ENCODE peak calls at places on chromosomes 6 and 20, in eight cellular contexts. One of them, this sample, is unnamed.

GRCh38 chr6:35311390-35312075 is 13.9 kb downstream of the DEF6 start:
- DNase-seq in bronchial epithelial cell: no peak
- DNase-seq in foreskin fibroblast: no peak
- DNase-seq in HCT116: no peak
- DNase-seq in AG10803: no peak
- DNase-seq in osteoblast: peak
- DNase-seq in IMR-90: no peak
- DNase-seq in lower lobe of right lung: no peak
- DNase-seq in this sample: no peak

GRCh38 chr6:89999154-89999553 is 104.9 kb downstream of the GJA10 start:
- DNase-seq in lower lobe of right lung: no peak
- DNase-seq in IMR-90: peak
- DNase-seq in HCT116: peak
- DNase-seq in foreskin fibroblast: no peak
- DNase-seq in AG10803: peak
- DNase-seq in bronchial epithelial cell: peak
- DNase-seq in osteoblast: no peak
- DNase-seq in this sample: no peak

GRCh38 chr20:15257471-15257870 is 920.1 kb upstream of the FLRT3 start:
- DNase-seq in bronchial epithelial cell: peak
- DNase-seq in HCT116: no peak
- DNase-seq in osteoblast: no peak
- DNase-seq in foreskin fibroblast: no peak
- DNase-seq in IMR-90: no peak
- DNase-seq in AG10803: no peak
- DNase-seq in lower lobe of right lung: no peak
- DNase-seq in this sample: no peak

GRCh38 chr20:35264755-35265154 is 13.2 kb downstream of the MMP24OS start:
- DNase-seq in lower lobe of right lung: no peak
- DNase-seq in foreskin fibroblast: peak
- DNase-seq in AG10803: no peak
- DNase-seq in osteoblast: no peak
- DNase-seq in bronchial epithelial cell: peak
- DNase-seq in HCT116: no peak
- DNase-seq in IMR-90: peak
- DNase-seq in this sample: no peak

GRCh38 chr6:140385686-140386085 is 1011.2 kb upstream of the CITED2 start:
- DNase-seq in bronchial epithelial cell: no peak
- DNase-seq in foreskin fibroblast: no peak
- DNase-seq in IMR-90: peak
- DNase-seq in AG10803: peak
- DNase-seq in lower lobe of right lung: no peak
- DNase-seq in HCT116: no peak
- DNase-seq in osteoblast: no peak
- DNase-seq in this sample: no peak

GRCh38 chr6:3946779-3947178 is 97.6 kb downstream of the FAM50B start:
- DNase-seq in AG10803: no peak
- DNase-seq in bronchial epithelial cell: no peak
- DNase-seq in lower lobe of right lung: no peak
- DNase-seq in foreskin fibroblast: no peak
- DNase-seq in HCT116: no peak
- DNase-seq in IMR-90: no peak
- DNase-seq in osteoblast: no peak
- DNase-seq in this sample: no peak

GRCh38 chr20:2918096-2919049 is 45.1 kb downstream of the PTPRA start:
- DNase-seq in IMR-90: no peak
- DNase-seq in lower lobe of right lung: no peak
- DNase-seq in HCT116: no peak
- DNase-seq in foreskin fibroblast: no peak
- DNase-seq in osteoblast: no peak
- DNase-seq in AG10803: no peak
- DNase-seq in bronchial epithelial cell: no peak
- DNase-seq in this sample: no peak

GRCh38 chr20:63733579-63734081 is 2.8 kb upstream of the LIME1 start:
- DNase-seq in foreskin fibroblast: no peak
- DNase-seq in AG10803: no peak
- DNase-seq in HCT116: no peak
- DNase-seq in bronchial epithelial cell: no peak
- DNase-seq in lower lobe of right lung: no peak
- DNase-seq in osteoblast: peak
- DNase-seq in IMR-90: no peak
- DNase-seq in this sample: no peak

GRCh38 chr6:44135173-44135748 is 7.9 kb downstream of the TMEM63B start:
- DNase-seq in osteoblast: no peak
- DNase-seq in IMR-90: no peak
- DNase-seq in AG10803: no peak
- DNase-seq in bronchial epithelial cell: no peak
- DNase-seq in HCT116: no peak
- DNase-seq in foreskin fibroblast: no peak
- DNase-seq in lower lobe of right lung: no peak
- DNase-seq in this sample: no peak

GRCh38 chr20:40960521-40960956 is 68.1 kb upstream of the TOP1 start:
- DNase-seq in AG10803: peak
- DNase-seq in bronchial epithelial cell: no peak
- DNase-seq in foreskin fibroblast: peak
- DNase-seq in HCT116: no peak
- DNase-seq in IMR-90: no peak
- DNase-seq in osteoblast: peak
- DNase-seq in lower lobe of right lung: no peak
- DNase-seq in this sample: no peak

GRCh38 chr6:146886587-146887446 is 288.0 kb downstream of the ADGB start:
- DNase-seq in bronchial epithelial cell: no peak
- DNase-seq in osteoblast: no peak
- DNase-seq in IMR-90: no peak
- DNase-seq in AG10803: no peak
- DNase-seq in lower lobe of right lung: no peak
- DNase-seq in HCT116: no peak
- DNase-seq in foreskin fibroblast: no peak
- DNase-seq in this sample: no peak

GRCh38 chr20:47489448-47489872 is 12.2 kb upstream of the NCOA3 start:
- DNase-seq in osteoblast: no peak
- DNase-seq in HCT116: no peak
- DNase-seq in AG10803: no peak
- DNase-seq in IMR-90: no peak
- DNase-seq in foreskin fibroblast: no peak
- DNase-seq in bronchial epithelial cell: no peak
- DNase-seq in lower lobe of right lung: peak
- DNase-seq in this sample: no peak

GRCh38 chr6:83511901-83512681 is at the start of gene PRSS35:
- DNase-seq in bronchial epithelial cell: peak
- DNase-seq in AG10803: peak
- DNase-seq in foreskin fibroblast: peak
- DNase-seq in IMR-90: peak
- DNase-seq in lower lobe of right lung: peak
- DNase-seq in osteoblast: peak
- DNase-seq in HCT116: peak
- DNase-seq in this sample: no peak

GRCh38 chr6:159494633-159495023 is 198.4 kb downstream of the SOD2 start:
- DNase-seq in foreskin fibroblast: no peak
- DNase-seq in AG10803: no peak
- DNase-seq in HCT116: no peak
- DNase-seq in IMR-90: no peak
- DNase-seq in bronchial epithelial cell: no peak
- DNase-seq in osteoblast: no peak
- DNase-seq in lower lobe of right lung: no peak
- DNase-seq in this sample: no peak

GRCh38 chr6:16712931-16713484 is 48.3 kb downstream of the ATXN1 start:
- DNase-seq in AG10803: peak
- DNase-seq in lower lobe of right lung: peak
- DNase-seq in HCT116: peak
- DNase-seq in IMR-90: peak
- DNase-seq in osteoblast: peak
- DNase-seq in bronchial epithelial cell: peak
- DNase-seq in foreskin fibroblast: peak
- DNase-seq in this sample: peak

GRCh38 chr6:148657053-148657452 is 89.8 kb upstream of the UST start:
- DNase-seq in IMR-90: peak
- DNase-seq in AG10803: peak
- DNase-seq in HCT116: no peak
- DNase-seq in osteoblast: no peak
- DNase-seq in foreskin fibroblast: peak
- DNase-seq in lower lobe of right lung: no peak
- DNase-seq in bronchial epithelial cell: peak
- DNase-seq in this sample: peak

GRCh38 chr6:88815491-88815890 is 147.9 kb downstream of the RNGTT start:
- DNase-seq in bronchial epithelial cell: no peak
- DNase-seq in AG10803: no peak
- DNase-seq in foreskin fibroblast: no peak
- DNase-seq in IMR-90: no peak
- DNase-seq in osteoblast: no peak
- DNase-seq in HCT116: no peak
- DNase-seq in lower lobe of right lung: no peak
- DNase-seq in this sample: no peak

GRCh38 chr6:5208039-5208438 is 52.7 kb downstream of the LYRM4 start:
- DNase-seq in bronchial epithelial cell: no peak
- DNase-seq in lower lobe of right lung: no peak
- DNase-seq in foreskin fibroblast: peak
- DNase-seq in AG10803: peak
- DNase-seq in HCT116: no peak
- DNase-seq in IMR-90: peak
- DNase-seq in osteoblast: no peak
- DNase-seq in this sample: peak

GRCh38 chr6:5204340-5204739 is 56.4 kb downstream of the LYRM4 start:
- DNase-seq in bronchial epithelial cell: peak
- DNase-seq in HCT116: no peak
- DNase-seq in AG10803: no peak
- DNase-seq in foreskin fibroblast: no peak
- DNase-seq in lower lobe of right lung: no peak
- DNase-seq in IMR-90: no peak
- DNase-seq in osteoblast: no peak
- DNase-seq in this sample: no peak

GRCh38 chr6:5206920-5207561 is 53.7 kb downstream of the LYRM4 start:
- DNase-seq in IMR-90: no peak
- DNase-seq in foreskin fibroblast: no peak
- DNase-seq in AG10803: no peak
- DNase-seq in osteoblast: no peak
- DNase-seq in HCT116: no peak
- DNase-seq in lower lobe of right lung: no peak
- DNase-seq in bronchial epithelial cell: no peak
- DNase-seq in this sample: no peak

GRCh38 chr6:5205035-5205469 is 55.7 kb downstream of the LYRM4 start:
- DNase-seq in osteoblast: no peak
- DNase-seq in foreskin fibroblast: no peak
- DNase-seq in bronchial epithelial cell: no peak
- DNase-seq in HCT116: no peak
- DNase-seq in lower lobe of right lung: no peak
- DNase-seq in IMR-90: no peak
- DNase-seq in AG10803: peak
- DNase-seq in this sample: no peak

GRCh38 chr6:5205877-5206840 is 54.6 kb downstream of the LYRM4 start:
- DNase-seq in lower lobe of right lung: no peak
- DNase-seq in osteoblast: no peak
- DNase-seq in foreskin fibroblast: peak
- DNase-seq in IMR-90: peak
- DNase-seq in bronchial epithelial cell: peak
- DNase-seq in HCT116: no peak
- DNase-seq in AG10803: peak
- DNase-seq in this sample: peak
- H3K4me3 ChIP-seq in lower lobe of right lung: no peak
- H3K4me3 ChIP-seq in osteoblast: no peak
- H3K4me3 ChIP-seq in foreskin fibroblast: no peak
- H3K4me3 ChIP-seq in IMR-90: no peak
- H3K4me3 ChIP-seq in bronchial epithelial cell: no peak
- H3K4me3 ChIP-seq in HCT116: no peak
- H3K4me3 ChIP-seq in AG10803: no peak
- H3K4me3 ChIP-seq in this sample: no peak

DNA sequence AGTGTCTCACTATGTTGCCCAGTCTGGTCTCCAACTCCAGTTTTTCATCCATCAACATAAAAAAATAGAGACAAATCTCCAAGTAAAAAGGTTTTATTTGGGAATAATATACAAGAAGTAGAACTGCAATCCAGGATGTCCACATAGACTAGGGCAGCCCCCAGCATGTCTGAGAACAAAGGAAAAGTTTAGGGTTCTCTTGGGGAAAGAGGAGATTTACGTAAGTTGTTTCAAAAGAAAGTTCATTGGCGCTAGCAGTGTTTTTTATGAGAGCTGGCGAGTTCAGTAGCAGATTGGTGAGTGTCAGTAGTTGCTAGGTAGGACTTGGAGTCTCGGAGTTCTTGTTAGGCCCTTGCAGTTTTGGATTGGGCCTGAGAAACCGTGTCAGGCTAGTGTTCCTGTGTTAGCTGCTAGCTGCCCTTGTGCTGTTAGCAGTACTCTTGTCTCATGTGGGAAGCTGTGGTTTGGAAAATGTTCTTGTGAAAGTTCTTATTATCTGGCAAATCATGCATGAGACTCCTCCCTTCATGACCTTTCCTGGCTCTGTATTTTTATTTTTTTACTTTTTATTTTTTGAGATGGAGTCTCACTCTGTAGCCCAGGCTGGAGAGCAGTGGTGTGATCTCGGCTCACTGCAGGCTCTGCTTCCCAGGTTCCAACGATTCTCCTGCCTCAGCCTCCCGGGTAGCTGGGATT is 24.7 kb downstream of the TTLL9 start:
- DNase-seq in lower lobe of right lung: peak
- DNase-seq in AG10803: peak
- DNase-seq in bronchial epithelial cell: peak
- DNase-seq in foreskin fibroblast: peak
- DNase-seq in osteoblast: peak
- DNase-seq in IMR-90: peak
- DNase-seq in HCT116: no peak
- DNase-seq in this sample: peak
- TF ChIP-seq CTCF in lower lobe of right lung: no peak
- TF ChIP-seq CTCF in AG10803: no peak
- TF ChIP-seq CTCF in bronchial epithelial cell: no peak
- TF ChIP-seq CTCF in foreskin fibroblast: no peak
- TF ChIP-seq CTCF in osteoblast: no peak
- TF ChIP-seq CTCF in IMR-90: no peak
- TF ChIP-seq CTCF in HCT116: no peak
- TF ChIP-seq CTCF in this sample: no peak

GRCh38 chr20:50188879-50189680 is 1.6 kb upstream of the CEBPB start:
- DNase-seq in foreskin fibroblast: no peak
- DNase-seq in IMR-90: no peak
- DNase-seq in AG10803: no peak
- DNase-seq in osteoblast: no peak
- DNase-seq in lower lobe of right lung: peak
- DNase-seq in HCT116: no peak
- DNase-seq in bronchial epithelial cell: no peak
- DNase-seq in this sample: no peak
- H3K4me3 ChIP-seq in foreskin fibroblast: no peak
- H3K4me3 ChIP-seq in IMR-90: no peak
- H3K4me3 ChIP-seq in AG10803: no peak
- H3K4me3 ChIP-seq in osteoblast: no peak
- H3K4me3 ChIP-seq in lower lobe of right lung: no peak
- H3K4me3 ChIP-seq in HCT116: no peak
- H3K4me3 ChIP-seq in bronchial epithelial cell: no peak
- H3K4me3 ChIP-seq in this sample: no peak

DNA sequence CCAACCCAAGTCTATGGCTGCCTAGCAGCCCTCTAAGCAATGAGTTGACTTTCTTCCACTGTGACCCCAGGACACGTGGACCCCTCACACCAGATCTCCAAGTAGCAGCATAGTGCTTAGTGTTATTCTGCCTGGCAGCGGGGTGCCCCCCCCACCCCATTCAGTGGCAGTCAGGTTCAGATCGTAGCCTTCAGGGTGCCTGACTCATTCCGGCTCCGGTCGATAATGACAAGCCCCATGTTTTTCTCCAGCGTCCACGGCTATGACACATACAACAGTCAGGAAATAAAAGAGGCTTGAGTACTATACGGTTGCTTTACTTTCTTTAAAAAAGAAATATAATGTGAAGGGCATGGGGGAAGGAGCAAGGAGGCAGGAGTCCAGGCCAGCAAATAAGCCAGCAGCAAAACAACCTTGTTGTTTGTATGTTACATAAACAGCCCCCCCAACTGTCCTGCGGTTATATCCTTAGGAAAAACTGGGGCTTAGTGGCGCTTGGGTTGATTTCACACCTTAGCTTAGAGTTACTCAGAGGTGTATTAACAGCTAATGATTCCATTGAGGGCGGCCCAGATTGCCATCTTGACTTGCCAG is 23.1 kb downstream of the GNAS start:
- DNase-seq in lower lobe of right lung: no peak
- DNase-seq in AG10803: no peak
- DNase-seq in HCT116: no peak
- DNase-seq in bronchial epithelial cell: no peak
- DNase-seq in foreskin fibroblast: no peak
- DNase-seq in IMR-90: peak
- DNase-seq in osteoblast: peak
- DNase-seq in this sample: no peak
- TF ChIP-seq CTCF in lower lobe of right lung: no peak
- TF ChIP-seq CTCF in AG10803: no peak
- TF ChIP-seq CTCF in HCT116: no peak
- TF ChIP-seq CTCF in bronchial epithelial cell: no peak
- TF ChIP-seq CTCF in foreskin fibroblast: no peak
- TF ChIP-seq CTCF in IMR-90: no peak
- TF ChIP-seq CTCF in osteoblast: no peak
- TF ChIP-seq CTCF in this sample: no peak

This sample was measured in AG04449.